ENCODE peak calls at places on chromosomes 13 and 19, in six cellular contexts. One of them, this sample, is unnamed.
A peak's percentile ranks its signal among the peaks of the same experiment; 100 is the strongest.

GRCh38 chr13:42071667-42072419 is 23.4 kb downstream of the DGKH start:
- DNase-seq in stimulated activated CD8-positive, alpha-beta memory T cell treated with anti-CD3 and anti-CD28 coated beads, Interleukin-7, amount 100 ng/mL, for 24 hours: no peak
- DNase-seq in lower lobe of right lung: no peak
- DNase-seq in effector memory CD8-positive, alpha-beta T cell: no peak
- DNase-seq in mesendoderm: no peak
- DNase-seq in RWPE1: no peak
- DNase-seq in this sample: no peak

GRCh38 chr13:91922969-91923592 is 524.7 kb downstream of the GPC5 start:
- DNase-seq in effector memory CD8-positive, alpha-beta T cell: no peak
- DNase-seq in stimulated activated CD8-positive, alpha-beta memory T cell treated with anti-CD3 and anti-CD28 coated beads, Interleukin-7, amount 100 ng/mL, for 24 hours: no peak
- DNase-seq in RWPE1: no peak
- DNase-seq in lower lobe of right lung: no peak
- DNase-seq in mesendoderm: peak; percentile 51
- DNase-seq in this sample: no peak

GRCh38 chr13:110307697-110308376 is 753 bp downstream of the COL4A2 start:
- DNase-seq in mesendoderm: peak; percentile 37
- DNase-seq in stimulated activated CD8-positive, alpha-beta memory T cell treated with anti-CD3 and anti-CD28 coated beads, Interleukin-7, amount 100 ng/mL, for 24 hours: no peak
- DNase-seq in lower lobe of right lung: no peak
- DNase-seq in effector memory CD8-positive, alpha-beta T cell: no peak
- DNase-seq in RWPE1: no peak
- DNase-seq in this sample: no peak

GRCh38 chr13:79450110-79450509 is 30.8 kb upstream of the NDFIP2 start:
- DNase-seq in stimulated activated CD8-positive, alpha-beta memory T cell treated with anti-CD3 and anti-CD28 coated beads, Interleukin-7, amount 100 ng/mL, for 24 hours: no peak
- DNase-seq in effector memory CD8-positive, alpha-beta T cell: no peak
- DNase-seq in lower lobe of right lung: no peak
- DNase-seq in RWPE1: no peak
- DNase-seq in mesendoderm: no peak
- DNase-seq in this sample: peak; percentile 18

GRCh38 chr13:33352023-33352422 is 66.5 kb upstream of the STARD13 start:
- DNase-seq in lower lobe of right lung: no peak
- DNase-seq in effector memory CD8-positive, alpha-beta T cell: no peak
- DNase-seq in RWPE1: no peak
- DNase-seq in mesendoderm: no peak
- DNase-seq in stimulated activated CD8-positive, alpha-beta memory T cell treated with anti-CD3 and anti-CD28 coated beads, Interleukin-7, amount 100 ng/mL, for 24 hours: no peak
- DNase-seq in this sample: no peak

GRCh38 chr13:112885242-112885781 is 83.7 kb upstream of the MCF2L start:
- DNase-seq in mesendoderm: no peak
- DNase-seq in effector memory CD8-positive, alpha-beta T cell: no peak
- DNase-seq in stimulated activated CD8-positive, alpha-beta memory T cell treated with anti-CD3 and anti-CD28 coated beads, Interleukin-7, amount 100 ng/mL, for 24 hours: no peak
- DNase-seq in lower lobe of right lung: peak; percentile 18
- DNase-seq in RWPE1: no peak
- DNase-seq in this sample: no peak

GRCh38 chr19:12790628-12791344 is 500 bp upstream of the JUNB start:
- DNase-seq in effector memory CD8-positive, alpha-beta T cell: no peak
- DNase-seq in stimulated activated CD8-positive, alpha-beta memory T cell treated with anti-CD3 and anti-CD28 coated beads, Interleukin-7, amount 100 ng/mL, for 24 hours: no peak
- DNase-seq in lower lobe of right lung: no peak
- DNase-seq in mesendoderm: no peak
- DNase-seq in RWPE1: no peak
- DNase-seq in this sample: no peak

GRCh38 chr19:56639217-56639616 is 3.7 kb upstream of the SMIM17 start:
- DNase-seq in stimulated activated CD8-positive, alpha-beta memory T cell treated with anti-CD3 and anti-CD28 coated beads, Interleukin-7, amount 100 ng/mL, for 24 hours: no peak
- DNase-seq in effector memory CD8-positive, alpha-beta T cell: no peak
- DNase-seq in mesendoderm: peak; percentile 63
- DNase-seq in lower lobe of right lung: no peak
- DNase-seq in RWPE1: no peak
- DNase-seq in this sample: no peak

GRCh38 chr13:39527961-39528720 is 74.9 kb downstream of the LHFPL6 start:
- DNase-seq in lower lobe of right lung: no peak
- DNase-seq in stimulated activated CD8-positive, alpha-beta memory T cell treated with anti-CD3 and anti-CD28 coated beads, Interleukin-7, amount 100 ng/mL, for 24 hours: no peak
- DNase-seq in effector memory CD8-positive, alpha-beta T cell: no peak
- DNase-seq in RWPE1: peak; percentile 88
- DNase-seq in mesendoderm: peak; percentile 53
- DNase-seq in this sample: no peak

GRCh38 chr19:21084343-21084742 is 2.3 kb downstream of the ZNF714 start:
- DNase-seq in RWPE1: peak; percentile 4
- DNase-seq in mesendoderm: peak; percentile 26
- DNase-seq in lower lobe of right lung: no peak
- DNase-seq in stimulated activated CD8-positive, alpha-beta memory T cell treated with anti-CD3 and anti-CD28 coated beads, Interleukin-7, amount 100 ng/mL, for 24 hours: no peak
- DNase-seq in effector memory CD8-positive, alpha-beta T cell: no peak
- DNase-seq in this sample: no peak

GRCh38 chr13:57630661-57631606 is 610 bp upstream of the PCDH17 start:
- DNase-seq in lower lobe of right lung: no peak
- DNase-seq in stimulated activated CD8-positive, alpha-beta memory T cell treated with anti-CD3 and anti-CD28 coated beads, Interleukin-7, amount 100 ng/mL, for 24 hours: no peak
- DNase-seq in effector memory CD8-positive, alpha-beta T cell: no peak
- DNase-seq in mesendoderm: peak; percentile 30
- DNase-seq in RWPE1: peak; percentile 64
- DNase-seq in this sample: no peak

GRCh38 chr13:78607409-78608253 is 4.3 kb upstream of the POU4F1 start:
- DNase-seq in effector memory CD8-positive, alpha-beta T cell: no peak
- DNase-seq in stimulated activated CD8-positive, alpha-beta memory T cell treated with anti-CD3 and anti-CD28 coated beads, Interleukin-7, amount 100 ng/mL, for 24 hours: no peak
- DNase-seq in mesendoderm: peak; percentile 55
- DNase-seq in RWPE1: no peak
- DNase-seq in lower lobe of right lung: no peak
- DNase-seq in this sample: no peak

GRCh38 chr19:1882786-1883692 is 2.3 kb downstream of the ABHD17A start:
- DNase-seq in effector memory CD8-positive, alpha-beta T cell: no peak
- DNase-seq in lower lobe of right lung: no peak
- DNase-seq in RWPE1: no peak
- DNase-seq in mesendoderm: no peak
- DNase-seq in stimulated activated CD8-positive, alpha-beta memory T cell treated with anti-CD3 and anti-CD28 coated beads, Interleukin-7, amount 100 ng/mL, for 24 hours: no peak
- DNase-seq in this sample: no peak

GRCh38 chr19:50357178-50358100 is 8.0 kb downstream of the NAPSA start:
- DNase-seq in lower lobe of right lung: peak; percentile 84
- DNase-seq in stimulated activated CD8-positive, alpha-beta memory T cell treated with anti-CD3 and anti-CD28 coated beads, Interleukin-7, amount 100 ng/mL, for 24 hours: peak; percentile 77
- DNase-seq in effector memory CD8-positive, alpha-beta T cell: peak; percentile 82
- DNase-seq in mesendoderm: peak; percentile 58
- DNase-seq in RWPE1: no peak
- DNase-seq in this sample: peak; percentile 85

GRCh38 chr19:17920527-17920926 is 12.3 kb upstream of the CCDC124 start:
- DNase-seq in stimulated activated CD8-positive, alpha-beta memory T cell treated with anti-CD3 and anti-CD28 coated beads, Interleukin-7, amount 100 ng/mL, for 24 hours: no peak
- DNase-seq in mesendoderm: no peak
- DNase-seq in effector memory CD8-positive, alpha-beta T cell: no peak
- DNase-seq in RWPE1: no peak
- DNase-seq in lower lobe of right lung: no peak
- DNase-seq in this sample: no peak

GRCh38 chr13:77544365-77544764 is 8.9 kb downstream of the SCEL start:
- DNase-seq in mesendoderm: no peak
- DNase-seq in lower lobe of right lung: no peak
- DNase-seq in effector memory CD8-positive, alpha-beta T cell: no peak
- DNase-seq in RWPE1: peak; percentile 48
- DNase-seq in stimulated activated CD8-positive, alpha-beta memory T cell treated with anti-CD3 and anti-CD28 coated beads, Interleukin-7, amount 100 ng/mL, for 24 hours: no peak
- DNase-seq in this sample: no peak

GRCh38 chr13:97116754-97117153 is 105.4 kb upstream of the MBNL2 start:
- DNase-seq in mesendoderm: peak; percentile 69
- DNase-seq in effector memory CD8-positive, alpha-beta T cell: no peak
- DNase-seq in lower lobe of right lung: no peak
- DNase-seq in RWPE1: peak; percentile 36
- DNase-seq in stimulated activated CD8-positive, alpha-beta memory T cell treated with anti-CD3 and anti-CD28 coated beads, Interleukin-7, amount 100 ng/mL, for 24 hours: no peak
- DNase-seq in this sample: no peak

GRCh38 chr19:29650988-29651387 is 14.3 kb upstream of the PLEKHF1 start:
- DNase-seq in stimulated activated CD8-positive, alpha-beta memory T cell treated with anti-CD3 and anti-CD28 coated beads, Interleukin-7, amount 100 ng/mL, for 24 hours: no peak
- DNase-seq in RWPE1: no peak
- DNase-seq in mesendoderm: no peak
- DNase-seq in effector memory CD8-positive, alpha-beta T cell: no peak
- DNase-seq in lower lobe of right lung: no peak
- DNase-seq in this sample: no peak

GRCh38 chr19:49689133-49690072 is at the start of gene ADM5:
- DNase-seq in stimulated activated CD8-positive, alpha-beta memory T cell treated with anti-CD3 and anti-CD28 coated beads, Interleukin-7, amount 100 ng/mL, for 24 hours: no peak
- DNase-seq in mesendoderm: peak; percentile 66
- DNase-seq in effector memory CD8-positive, alpha-beta T cell: no peak
- DNase-seq in RWPE1: no peak
- DNase-seq in lower lobe of right lung: peak; percentile 69
- DNase-seq in this sample: peak; percentile 26

GRCh38 chr13:75869981-75870380 is 233.9 kb downstream of the LMO7 start:
- DNase-seq in effector memory CD8-positive, alpha-beta T cell: peak; percentile 7
- DNase-seq in RWPE1: no peak
- DNase-seq in lower lobe of right lung: no peak
- DNase-seq in stimulated activated CD8-positive, alpha-beta memory T cell treated with anti-CD3 and anti-CD28 coated beads, Interleukin-7, amount 100 ng/mL, for 24 hours: no peak
- DNase-seq in mesendoderm: no peak
- DNase-seq in this sample: no peak

GRCh38 chr13:78137404-78138142 is 218.9 kb upstream of the EDNRB start:
- DNase-seq in mesendoderm: peak; percentile 92
- DNase-seq in stimulated activated CD8-positive, alpha-beta memory T cell treated with anti-CD3 and anti-CD28 coated beads, Interleukin-7, amount 100 ng/mL, for 24 hours: no peak
- DNase-seq in effector memory CD8-positive, alpha-beta T cell: no peak
- DNase-seq in RWPE1: peak; percentile 46
- DNase-seq in lower lobe of right lung: no peak
- DNase-seq in this sample: no peak

GRCh38 chr13:87669379-87669978 is 1.7 kb upstream of the SLITRK5 start:
- DNase-seq in mesendoderm: peak; percentile 51
- DNase-seq in effector memory CD8-positive, alpha-beta T cell: no peak
- DNase-seq in lower lobe of right lung: no peak
- DNase-seq in stimulated activated CD8-positive, alpha-beta memory T cell treated with anti-CD3 and anti-CD28 coated beads, Interleukin-7, amount 100 ng/mL, for 24 hours: no peak
- DNase-seq in RWPE1: no peak
- DNase-seq in this sample: no peak